ENCODE peak calls at places on chromosomes 7 and 10, in seven cellular contexts. One of them, this sample, is unnamed.

GRCh38 chr10:93058139-93058538 is 2.5 kb upstream of the CYP26C1 start:
- DNase-seq in psoas muscle: no peak
- DNase-seq in IMR-90: peak
- DNase-seq in NCI-H2107: no peak
- DNase-seq in activated effector memory CD4-positive, alpha-beta T cell treated with anti-CD3 and anti-CD28 coated beads, Interleukin-2, amount 50 U/mL, for 16 hours: no peak
- DNase-seq in RCC 7860: no peak
- DNase-seq in cerebellum: no peak
- DNase-seq in this sample: no peak

GRCh38 chr10:17113346-17113745 is 16.3 kb downstream of the CUBN start:
- DNase-seq in psoas muscle: no peak
- DNase-seq in IMR-90: no peak
- DNase-seq in NCI-H2107: no peak
- DNase-seq in activated effector memory CD4-positive, alpha-beta T cell treated with anti-CD3 and anti-CD28 coated beads, Interleukin-2, amount 50 U/mL, for 16 hours: no peak
- DNase-seq in RCC 7860: no peak
- DNase-seq in cerebellum: no peak
- DNase-seq in this sample: no peak

GRCh38 chr7:151501676-151502075 is 18.0 kb downstream of the RHEB start:
- DNase-seq in psoas muscle: no peak
- DNase-seq in IMR-90: no peak
- DNase-seq in NCI-H2107: no peak
- DNase-seq in activated effector memory CD4-positive, alpha-beta T cell treated with anti-CD3 and anti-CD28 coated beads, Interleukin-2, amount 50 U/mL, for 16 hours: no peak
- DNase-seq in RCC 7860: no peak
- DNase-seq in cerebellum: no peak
- DNase-seq in this sample: no peak

GRCh38 chr7:1348096-1348835 is 111.0 kb downstream of the MICALL2 start:
- DNase-seq in psoas muscle: peak
- DNase-seq in IMR-90: no peak
- DNase-seq in NCI-H2107: no peak
- DNase-seq in activated effector memory CD4-positive, alpha-beta T cell treated with anti-CD3 and anti-CD28 coated beads, Interleukin-2, amount 50 U/mL, for 16 hours: no peak
- DNase-seq in RCC 7860: no peak
- DNase-seq in cerebellum: no peak
- DNase-seq in this sample: no peak

GRCh38 chr10:130018253-130018652 is 54.2 kb upstream of the EBF3 start:
- DNase-seq in psoas muscle: no peak
- DNase-seq in IMR-90: peak
- DNase-seq in NCI-H2107: no peak
- DNase-seq in activated effector memory CD4-positive, alpha-beta T cell treated with anti-CD3 and anti-CD28 coated beads, Interleukin-2, amount 50 U/mL, for 16 hours: no peak
- DNase-seq in RCC 7860: peak
- DNase-seq in cerebellum: no peak
- DNase-seq in this sample: no peak

GRCh38 chr7:24366901-24367300 is 82.9 kb downstream of the NPY start:
- DNase-seq in psoas muscle: no peak
- DNase-seq in IMR-90: no peak
- DNase-seq in NCI-H2107: no peak
- DNase-seq in activated effector memory CD4-positive, alpha-beta T cell treated with anti-CD3 and anti-CD28 coated beads, Interleukin-2, amount 50 U/mL, for 16 hours: no peak
- DNase-seq in RCC 7860: no peak
- DNase-seq in cerebellum: no peak
- DNase-seq in this sample: no peak

GRCh38 chr10:101467286-101467770 is 113.4 kb downstream of the BTRC start:
- DNase-seq in psoas muscle: no peak
- DNase-seq in IMR-90: peak
- DNase-seq in NCI-H2107: peak
- DNase-seq in activated effector memory CD4-positive, alpha-beta T cell treated with anti-CD3 and anti-CD28 coated beads, Interleukin-2, amount 50 U/mL, for 16 hours: no peak
- DNase-seq in RCC 7860: peak
- DNase-seq in cerebellum: peak
- DNase-seq in this sample: peak

GRCh38 chr7:112790651-112790973 is 419 bp upstream of the TMEM168 start:
- DNase-seq in psoas muscle: no peak
- DNase-seq in IMR-90: no peak
- DNase-seq in NCI-H2107: no peak
- DNase-seq in activated effector memory CD4-positive, alpha-beta T cell treated with anti-CD3 and anti-CD28 coated beads, Interleukin-2, amount 50 U/mL, for 16 hours: no peak
- DNase-seq in RCC 7860: no peak
- DNase-seq in cerebellum: no peak
- DNase-seq in this sample: no peak

GRCh38 chr7:47264021-47264651 is 317.8 kb downstream of the TNS3 start:
- DNase-seq in psoas muscle: no peak
- DNase-seq in IMR-90: no peak
- DNase-seq in NCI-H2107: no peak
- DNase-seq in activated effector memory CD4-positive, alpha-beta T cell treated with anti-CD3 and anti-CD28 coated beads, Interleukin-2, amount 50 U/mL, for 16 hours: no peak
- DNase-seq in RCC 7860: no peak
- DNase-seq in cerebellum: no peak
- DNase-seq in this sample: no peak

GRCh38 chr7:26789481-26790175 is 74.8 kb downstream of the SKAP2 start:
- DNase-seq in psoas muscle: no peak
- DNase-seq in IMR-90: no peak
- DNase-seq in NCI-H2107: no peak
- DNase-seq in activated effector memory CD4-positive, alpha-beta T cell treated with anti-CD3 and anti-CD28 coated beads, Interleukin-2, amount 50 U/mL, for 16 hours: no peak
- DNase-seq in RCC 7860: no peak
- DNase-seq in cerebellum: peak
- DNase-seq in this sample: no peak

GRCh38 chr10:124657806-124658205 is 86.4 kb downstream of the FAM53B start:
- DNase-seq in psoas muscle: no peak
- DNase-seq in IMR-90: peak
- DNase-seq in NCI-H2107: no peak
- DNase-seq in activated effector memory CD4-positive, alpha-beta T cell treated with anti-CD3 and anti-CD28 coated beads, Interleukin-2, amount 50 U/mL, for 16 hours: peak
- DNase-seq in RCC 7860: no peak
- DNase-seq in cerebellum: no peak
- DNase-seq in this sample: no peak

GRCh38 chr7:43656997-43657396 is 72.3 kb downstream of the COA1 start:
- DNase-seq in psoas muscle: no peak
- DNase-seq in IMR-90: no peak
- DNase-seq in NCI-H2107: no peak
- DNase-seq in activated effector memory CD4-positive, alpha-beta T cell treated with anti-CD3 and anti-CD28 coated beads, Interleukin-2, amount 50 U/mL, for 16 hours: no peak
- DNase-seq in RCC 7860: no peak
- DNase-seq in cerebellum: no peak
- DNase-seq in this sample: no peak

GRCh38 chr7:99476107-99476506 is 3.4 kb downstream of the ZNF789 start:
- DNase-seq in psoas muscle: no peak
- DNase-seq in IMR-90: no peak
- DNase-seq in NCI-H2107: no peak
- DNase-seq in activated effector memory CD4-positive, alpha-beta T cell treated with anti-CD3 and anti-CD28 coated beads, Interleukin-2, amount 50 U/mL, for 16 hours: no peak
- DNase-seq in RCC 7860: no peak
- DNase-seq in cerebellum: no peak
- DNase-seq in this sample: no peak

GRCh38 chr10:85993840-85994507 is 372.6 kb downstream of the GRID1 start:
- DNase-seq in psoas muscle: no peak
- DNase-seq in IMR-90: no peak
- DNase-seq in NCI-H2107: no peak
- DNase-seq in activated effector memory CD4-positive, alpha-beta T cell treated with anti-CD3 and anti-CD28 coated beads, Interleukin-2, amount 50 U/mL, for 16 hours: no peak
- DNase-seq in RCC 7860: no peak
- DNase-seq in cerebellum: no peak
- DNase-seq in this sample: no peak

GRCh38 chr10:63133787-63134557 is 844 bp downstream of the NRBF2 start:
- DNase-seq in psoas muscle: no peak
- DNase-seq in IMR-90: peak
- DNase-seq in NCI-H2107: no peak
- DNase-seq in activated effector memory CD4-positive, alpha-beta T cell treated with anti-CD3 and anti-CD28 coated beads, Interleukin-2, amount 50 U/mL, for 16 hours: no peak
- DNase-seq in RCC 7860: peak
- DNase-seq in cerebellum: peak
- DNase-seq in this sample: no peak

GRCh38 chr7:2635148-2635668 is 3.4 kb downstream of the TTYH3 start:
- DNase-seq in psoas muscle: no peak
- DNase-seq in IMR-90: no peak
- DNase-seq in NCI-H2107: no peak
- DNase-seq in activated effector memory CD4-positive, alpha-beta T cell treated with anti-CD3 and anti-CD28 coated beads, Interleukin-2, amount 50 U/mL, for 16 hours: no peak
- DNase-seq in RCC 7860: no peak
- DNase-seq in cerebellum: no peak
- DNase-seq in this sample: no peak

GRCh38 chr7:151518781-151519044 is 982 bp downstream of the RHEB start:
- DNase-seq in psoas muscle: no peak
- DNase-seq in IMR-90: no peak
- DNase-seq in NCI-H2107: no peak
- DNase-seq in activated effector memory CD4-positive, alpha-beta T cell treated with anti-CD3 and anti-CD28 coated beads, Interleukin-2, amount 50 U/mL, for 16 hours: no peak
- DNase-seq in RCC 7860: no peak
- DNase-seq in cerebellum: no peak
- DNase-seq in this sample: no peak

GRCh38 chr7:24760968-24761367 is 3.7 kb upstream of the GSDME start:
- DNase-seq in psoas muscle: no peak
- DNase-seq in IMR-90: no peak
- DNase-seq in NCI-H2107: no peak
- DNase-seq in activated effector memory CD4-positive, alpha-beta T cell treated with anti-CD3 and anti-CD28 coated beads, Interleukin-2, amount 50 U/mL, for 16 hours: no peak
- DNase-seq in RCC 7860: no peak
- DNase-seq in cerebellum: no peak
- DNase-seq in this sample: no peak

GRCh38 chr7:122457325-122457724 is 152.8 kb upstream of the FEZF1 start:
- DNase-seq in psoas muscle: no peak
- DNase-seq in IMR-90: no peak
- DNase-seq in NCI-H2107: no peak
- DNase-seq in activated effector memory CD4-positive, alpha-beta T cell treated with anti-CD3 and anti-CD28 coated beads, Interleukin-2, amount 50 U/mL, for 16 hours: no peak
- DNase-seq in RCC 7860: no peak
- DNase-seq in cerebellum: no peak
- DNase-seq in this sample: no peak